ENCODE peak calls at places on chromosomes 7 and 10, in six cellular contexts. P is ovary, T is astrocyte, Q is left ventricle myocardium inferior, N is transverse colon, E is psoas muscle. L is an unnamed sample.
A peak's percentile ranks its signal among the peaks of the same experiment; 100 is the strongest.

GRCh38 chr7:128737867-128738390 is 1.2 kb upstream of the CALU start:
- DNase-seq in E (no peak), T (peak; percentile 84), N (no peak), Q (no peak), P (no peak), L (no peak)

GRCh38 chr10:77967611-77968022 is 41.1 kb upstream of the DLG5 start:
- DNase-seq in T (no peak), P (no peak), E (no peak), N (no peak), Q (no peak), L (no peak)

GRCh38 chr10:3749597-3750351 is 35.2 kb downstream of the KLF6 start:
- DNase-seq in Q (peak; percentile 54), E (peak; percentile 77), P (no peak), N (no peak), T (peak; percentile 68), L (peak; percentile 24)

GRCh38 chr10:86253171-86254072 is 113.2 kb downstream of the GRID1 start:
- DNase-seq in Q (no peak), T (no peak), E (no peak), P (no peak), N (no peak), L (peak; percentile 42)

GRCh38 chr7:43647772-43648643 is 65.1 kb downstream of the STK17A start:
- DNase-seq in T (peak; percentile 100), P (peak; percentile 52), E (peak; percentile 85), Q (peak; percentile 41), N (peak; percentile 59), L (no peak)

GRCh38 chr10:121498071-121498470 is 100.2 kb downstream of the FGFR2 start:
- DNase-seq in P (no peak), E (no peak), N (no peak), T (no peak), Q (no peak), L (no peak)

GRCh38 chr7:152859781-152860191 is 100.2 kb downstream of the ACTR3B start:
- DNase-seq in P (no peak), Q (no peak), T (no peak), E (no peak), N (no peak), L (peak; percentile 22)

GRCh38 chr7:16961650-16962049 is 79.9 kb upstream of the AGR3 start:
- DNase-seq in T (peak; percentile 56), N (no peak), E (no peak), Q (no peak), P (no peak), L (no peak)

GRCh38 chr7:8378349-8379019 is 54.9 kb upstream of the NXPH1 start:
- DNase-seq in N (no peak), E (no peak), T (no peak), Q (no peak), P (no peak), L (no peak)

GRCh38 chr7:42283553-42283952 is 46.5 kb upstream of the GLI3 start:
- DNase-seq in P (no peak), N (no peak), E (no peak), T (no peak), Q (no peak), L (no peak)

GRCh38 chr7:23002698-23003097 is 11.2 kb downstream of the HYCC1 start:
- DNase-seq in P (no peak), E (no peak), Q (no peak), T (no peak), N (no peak), L (no peak)

GRCh38 chr7:22574756-22575517 is 74.9 kb upstream of the STEAP1B start:
- DNase-seq in T (no peak), Q (no peak), E (no peak), P (no peak), N (no peak), L (no peak)

GRCh38 chr10:118721005-118721876 is 33.5 kb downstream of the CACUL1 start:
- DNase-seq in T (peak; percentile 9), N (peak; percentile 58), Q (no peak), E (no peak), P (no peak), L (peak; percentile 31)

GRCh38 chr7:114148779-114149178 is 230.0 kb upstream of the PPP1R3A start:
- DNase-seq in T (no peak), E (no peak), Q (no peak), N (no peak), P (no peak), L (no peak)

GRCh38 chr7:151175047-151175792 is 7.7 kb upstream of the GBX1 start:
- DNase-seq in N (no peak), Q (no peak), E (peak; percentile 27), P (no peak), T (no peak), L (no peak)

GRCh38 chr7:30988346-30989005 is 24.7 kb downstream of the GHRHR start:
- DNase-seq in E (peak; percentile 76), N (peak; percentile 49), T (no peak), P (no peak), Q (peak; percentile 56), L (peak; percentile 76)

GRCh38 chr7:131723926-131724325 is 167.5 kb upstream of the PODXL start:
- DNase-seq in E (no peak), Q (no peak), P (no peak), N (no peak), T (no peak), L (no peak)

GRCh38 chr7:76023002-76023401 is 24.8 kb downstream of the STYXL1 start:
- DNase-seq in N (no peak), T (no peak), E (no peak), Q (no peak), P (no peak), L (no peak)

GRCh38 chr10:24889636-24890035 is 62.8 kb downstream of the PRTFDC1 start:
- DNase-seq in E (no peak), Q (no peak), T (peak; percentile 43), N (no peak), P (no peak), L (no peak)

GRCh38 chr10:97502916-97503315 is 4.2 kb downstream of the UBTD1 start:
- DNase-seq in P (no peak), T (no peak), Q (no peak), N (no peak), E (no peak), L (no peak)

GRCh38 chr10:94777886-94778458 is 15.5 kb downstream of the CYP2C19 start:
- DNase-seq in T (no peak), P (no peak), N (no peak), E (no peak), Q (no peak), L (no peak)

GRCh38 chr7:80851896-80852476 is 66.9 kb downstream of the SEMA3C start:
- DNase-seq in N (no peak), P (no peak), Q (no peak), T (peak; percentile 69), E (no peak), L (no peak)

GRCh38 chr7:27162930-27163775 is 2.2 kb downstream of the HOXA9 start:
- DNase-seq in Q (no peak), P (no peak), E (no peak), T (no peak), N (peak; percentile 10), L (no peak)
- H3K4me3 ChIP-seq in Q (no peak overlapping the region), P (peak overlapping the region; percentile 53), E (peak overlapping the region; percentile 79), T (no peak overlapping the region), N (peak overlapping the region; percentile 67), L (no peak overlapping the region)

GRCh38 chr7:71377062-71377461 is 245.1 kb downstream of the GALNT17 start:
- DNase-seq in Q (no peak), T (no peak), E (no peak), N (no peak), P (no peak), L (no peak)
- H3K9me3 ChIP-seq in Q (peaks cover 16% of the 10 kb centered on the region), T (peaks cover 11% of the 10 kb centered on the region), E (peaks cover 8% of the 10 kb centered on the region), N (no peaks in the 10 kb centered on the region), P (no peaks in the 10 kb centered on the region), L (peaks cover 6% of the 10 kb centered on the region)

GRCh38 chr7:108000875-108001758 is 1.8 kb downstream of the LAMB1 start:
- DNase-seq in Q (peak; percentile 58), P (peak; percentile 30), E (peak; percentile 70), T (no peak), N (peak; percentile 67), L (peak; percentile 74)
- H3K4me3 ChIP-seq in Q (peak overlapping the region; percentile 81), P (peak overlapping the region; percentile 56), E (peak overlapping the region; percentile 68), T (peak overlapping the region; percentile 90), N (peak overlapping the region; percentile 65), L (peak overlapping the region; percentile 62)

GRCh38 chr7:158467562-158467961 is 120.1 kb downstream of the PTPRN2 start:
- DNase-seq in E (no peak), Q (no peak), P (no peak), T (no peak), N (no peak), L (no peak)

GRCh38 chr7:158468225-158468624 is 119.4 kb downstream of the PTPRN2 start:
- DNase-seq in Q (no peak), T (no peak), P (no peak), N (no peak), E (no peak), L (no peak)

GRCh38 chr7:158470336-158470735 is 117.3 kb downstream of the PTPRN2 start:
- DNase-seq in E (no peak), Q (no peak), T (no peak), P (no peak), N (no peak), L (no peak)

GRCh38 chr7:158469396-158470051 is 118.1 kb downstream of the PTPRN2 start:
- DNase-seq in Q (no peak), P (no peak), T (no peak), N (no peak), E (no peak), L (no peak)

DNA sequence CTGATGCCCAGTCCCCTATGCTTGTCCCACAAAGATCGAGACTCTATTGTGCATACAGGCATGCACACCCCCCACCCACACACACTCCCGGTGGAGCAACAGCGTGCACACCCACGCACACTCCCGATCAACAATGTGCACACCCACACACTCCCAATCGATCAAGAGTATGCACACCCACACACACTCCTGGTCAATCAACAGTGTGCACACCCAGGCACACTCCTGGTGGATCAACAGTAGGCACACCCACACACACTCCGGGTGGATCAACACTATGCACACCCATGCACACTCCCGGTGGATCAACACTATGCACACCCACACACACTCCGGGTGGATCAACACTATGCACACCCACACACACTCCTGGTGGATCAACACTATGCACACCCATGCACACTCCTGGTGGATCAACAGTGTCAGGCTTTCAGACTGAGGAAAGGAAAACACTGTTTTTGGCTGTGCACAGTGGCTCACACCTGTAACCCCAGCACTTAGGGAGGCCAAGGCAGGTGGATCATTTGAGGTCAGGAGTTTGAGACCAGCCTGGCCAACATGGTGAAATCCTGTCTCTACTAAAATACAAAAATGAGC is 118.8 kb downstream of the PTPRN2 start:
- DNase-seq in P (no peak), N (no peak), E (no peak), Q (no peak), T (no peak), L (no peak)
- H3K9me3 ChIP-seq in P (no peaks in the 10 kb centered on the region), N (no peaks in the 10 kb centered on the region), E (no peaks in the 10 kb centered on the region), Q (no peaks in the 10 kb centered on the region), T (peaks cover 5% of the 10 kb centered on the region), L (no peaks in the 10 kb centered on the region)